ENCODE peak calls at places on chromosomes 12 and 14, in ten cellular contexts. M is tibial artery; I is M059J; V is activated naive CD8-positive, alpha-beta T cell treated with anti-CD3 and anti-CD28 coated beads, Interleukin-2, amount 10 ng/mL, durations not matched to agents 7 days and 5 days; N is memory B cell; A is Kasumi-1; U is COR-L47; Y is neural progenitor cell; T is glutamatergic neuron; S is GM06990. Q is an unnamed sample.

GRCh38 chr12:75641031-75641780 is 129.8 kb upstream of the KRR1 start:
- DNase-seq in M (no peak), I (peak), V (peak), N (peak), A (peak), U (no peak), Y (no peak), T (no peak), S (peak), Q (peak)

GRCh38 chr14:105701456-105702274 is 175.3 kb downstream of the TMEM121 start:
- DNase-seq in M (no peak), I (no peak), V (peak), N (no peak), A (no peak), U (no peak), Y (no peak), T (no peak), S (peak), Q (no peak)

GRCh38 chr12:91111366-91112321 is at the start of gene LUM:
- DNase-seq in M (peak), I (peak), V (no peak), N (no peak), A (no peak), U (no peak), Y (peak), T (no peak), S (no peak), Q (peak)

GRCh38 chr14:52355016-52355430 is 40.9 kb downstream of the PTGER2 start:
- DNase-seq in M (no peak), I (peak), V (no peak), N (no peak), A (no peak), U (no peak), Y (peak), T (no peak), S (no peak), Q (peak)

GRCh38 chr14:99971929-99972747 is 93.1 kb upstream of the EVL start:
- DNase-seq in M (no peak), I (no peak), V (peak), N (peak), A (peak), U (peak), Y (peak), T (peak), S (peak), Q (no peak)

GRCh38 chr12:77685906-77686305 is 144.8 kb upstream of the NAV3 start:
- DNase-seq in M (no peak), I (no peak), V (no peak), N (no peak), A (no peak), U (no peak), Y (no peak), T (no peak), S (no peak), Q (no peak)

GRCh38 chr12:2288001-2288400 is 235.2 kb downstream of the CACNA1C start:
- DNase-seq in M (peak), I (peak), V (no peak), N (no peak), A (peak), U (no peak), Y (no peak), T (no peak), S (no peak), Q (peak)

GRCh38 chr14:20657216-20658211 is 16.0 kb upstream of the OR6S1 start:
- DNase-seq in M (no peak), I (peak), V (no peak), N (no peak), A (no peak), U (no peak), Y (peak), T (no peak), S (no peak), Q (peak)

GRCh38 chr12:53328043-53328435 is 6.6 kb upstream of the AAAS start:
- DNase-seq in M (no peak), I (no peak), V (no peak), N (no peak), A (peak), U (no peak), Y (peak), T (peak), S (no peak), Q (no peak)

GRCh38 chr14:105439179-105439578 is 19.6 kb downstream of the MTA1 start:
- DNase-seq in M (no peak), I (no peak), V (no peak), N (no peak), A (no peak), U (no peak), Y (no peak), T (no peak), S (no peak), Q (no peak)

GRCh38 chr12:10098762-10099161 is at the start of gene CLEC1A:
- DNase-seq in M (peak), I (peak), V (no peak), N (no peak), A (no peak), U (no peak), Y (peak), T (no peak), S (no peak), Q (peak)

GRCh38 chr12:54678131-54678530 is 30.0 kb upstream of the DCD start:
- DNase-seq in M (no peak), I (no peak), V (no peak), N (no peak), A (no peak), U (no peak), Y (no peak), T (no peak), S (no peak), Q (no peak)